ENCODE peak calls at places on chromosomes 4 and X, in four cellular contexts. L, X, Q and C are unnamed samples.

GRCh38 chr4:166324321-166324720 is 451.3 kb downstream of the TLL1 start:
- DNase-seq in Q (peak), L (no peak), X (no peak), C (peak)

GRCh38 chr4:133903029-133903428 is 298.6 kb downstream of the PABPC4L start:
- DNase-seq in Q (no peak), X (no peak), L (no peak), C (no peak)

GRCh38 chr4:87053802-87054767 is 119.3 kb downstream of the AFF1 start:
- DNase-seq in Q (no peak), L (peak), X (no peak), C (no peak)

GRCh38 chr4:24380953-24381506 is 203.3 kb downstream of the DHX15 start:
- DNase-seq in Q (no peak), X (no peak), L (no peak), C (no peak)

GRCh38 chrX:14027511-14028019 is 2.1 kb downstream of the GEMIN8 start:
- DNase-seq in X (peak), Q (peak), L (no peak), C (no peak)

GRCh38 chrX:105706041-105706440 is 116.3 kb upstream of the NRK start:
- DNase-seq in X (no peak), Q (no peak), L (no peak), C (no peak)

GRCh38 chr4:24645765-24646550 is 61.6 kb upstream of the DHX15 start:
- DNase-seq in L (no peak), Q (no peak), X (no peak), C (no peak)

GRCh38 chr4:98677799-98678198 is 19.4 kb upstream of the TSPAN5 start:
- DNase-seq in X (no peak), L (no peak), Q (no peak), C (no peak)

GRCh38 chr4:24164054-24164453 is 274.2 kb upstream of the PPARGC1A start:
- DNase-seq in X (no peak), Q (no peak), L (no peak), C (no peak)

GRCh38 chrX:133645251-133645650 is 230.0 kb upstream of the GPC4 start:
- DNase-seq in X (no peak), L (no peak), Q (no peak), C (no peak)

GRCh38 chr4:113404846-113405245 is 355.4 kb downstream of the ANK2 start:
- DNase-seq in X (no peak), L (no peak), Q (no peak), C (no peak)

GRCh38 chr4:120156115-120156718 is 89.6 kb upstream of the MAD2L1 start:
- DNase-seq in X (peak), Q (peak), L (peak), C (peak)
- TF ChIP-seq BHLHE40 in X (no peak), Q (no peak), L (no peak), C (no peak)

DNA sequence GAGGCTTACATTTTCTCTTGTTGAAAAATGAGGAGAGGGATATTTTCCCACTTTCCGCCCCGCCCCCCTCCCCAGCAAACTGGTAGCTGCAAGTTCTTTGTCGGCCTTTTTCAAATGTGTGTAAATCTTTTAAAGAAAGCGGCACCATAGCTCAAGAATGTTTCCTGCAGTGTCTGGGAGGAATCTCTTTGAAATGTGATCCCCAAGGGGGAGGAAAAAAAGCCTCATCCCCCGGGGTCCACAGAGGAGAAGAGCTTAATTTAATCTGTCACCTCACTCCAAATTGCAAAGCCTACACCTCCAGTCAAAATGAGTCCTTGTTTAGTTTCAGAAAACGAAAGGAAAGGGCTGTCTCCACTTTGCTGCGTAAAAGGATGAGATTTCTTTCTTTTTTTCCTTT is 34.8 kb downstream of the ASMT start:
- DNase-seq in Q (no peak), X (no peak), L (no peak), C (no peak)
- TF ChIP-seq FOXM1 in Q (no peak), X (no peak), L (no peak), C (no peak)

GRCh38 chrX:18701621-18702361 is 5.7 kb upstream of the PPEF1 start:
- DNase-seq in Q (peak), X (no peak), L (no peak), C (no peak)
- TF ChIP-seq BHLHE40 in Q (no peak), X (no peak), L (no peak), C (no peak)

GRCh38 chrX:149151805-149152757 is 353.0 kb downstream of the IDS start:
- DNase-seq in Q (no peak), X (peak), L (no peak), C (no peak)
- TF ChIP-seq FOXM1 in Q (no peak), X (no peak), L (no peak), C (no peak)

GRCh38 chr4:22167201-22167600 is 218.6 kb upstream of the KCNIP4 start:
- DNase-seq in L (no peak), Q (no peak), X (no peak), C (no peak)

GRCh38 chr4:22162454-22162853 is 213.9 kb upstream of the KCNIP4 start:
- DNase-seq in L (no peak), Q (no peak), X (no peak), C (no peak)
- TF ChIP-seq BHLHE40 in L (no peak), Q (no peak), X (no peak), C (no peak)